ENCODE peak calls at places on chromosome 9, in five cellular contexts. D is A549; O is HEK293T; C is activated effector memory CD4-positive, alpha-beta T cell treated with anti-CD3 and anti-CD28 coated beads, Interleukin-2, amount 50 U/mL, for 16 hours; F is glutamatergic neuron. T is an unnamed sample.
A peak's percentile ranks its signal among the peaks of the same experiment; 100 is the strongest.

GRCh38 chr9:92501671-92502393 is 19.5 kb upstream of the ASPN start:
- DNase-seq in D (peak; percentile 65), O (peak; percentile 58), C (no peak), F (peak; percentile 26), T (peak; percentile 37)

GRCh38 chr9:88179080-88179521 is 40.8 kb upstream of the SPATA31C2 start:
- DNase-seq in D (no peak), O (no peak), C (no peak), F (no peak), T (no peak)

GRCh38 chr9:117547321-117547720 is 132.5 kb upstream of the ASTN2 start:
- DNase-seq in D (no peak), O (no peak), C (no peak), F (no peak), T (no peak)

GRCh38 chr9:78973906-78974305 is 597.9 kb upstream of the TLE4 start:
- DNase-seq in D (peak; percentile 63), O (no peak), C (no peak), F (no peak), T (no peak)

GRCh38 chr9:89527084-89527483 is 29.2 kb upstream of the SEMA4D start:
- DNase-seq in D (no peak), O (no peak), C (peak; percentile 57), F (no peak), T (no peak)

GRCh38 chr9:38298503-38298902 is 94.0 kb upstream of the ALDH1B1 start:
- DNase-seq in D (no peak), O (no peak), C (no peak), F (peak; percentile 53), T (no peak)

GRCh38 chr9:136847827-136848392 is 1.3 kb upstream of the PHPT1 start:
- DNase-seq in D (peak; percentile 91), O (peak; percentile 60), C (peak; percentile 90), F (peak; percentile 87), T (peak; percentile 84)

GRCh38 chr9:124197177-124198095 is 60.3 kb upstream of the NEK6 start:
- DNase-seq in D (no peak), O (no peak), C (peak; percentile 50), F (no peak), T (no peak)

GRCh38 chr9:127175764-127176163 is 53.3 kb upstream of the ANGPTL2 start:
- DNase-seq in D (no peak), O (no peak), C (peak; percentile 27), F (peak; percentile 9), T (no peak)

GRCh38 chr9:20775683-20776082 is 91.6 kb downstream of the FOCAD start:
- DNase-seq in D (no peak), O (no peak), C (no peak), F (no peak), T (no peak)

GRCh38 chr9:132622144-132622543 is 39.7 kb downstream of the BARHL1 start:
- DNase-seq in D (no peak), O (no peak), C (no peak), F (peak; percentile 39), T (no peak)

GRCh38 chr9:88075966-88076285 is 62.3 kb downstream of the SPATA31C2 start:
- DNase-seq in D (no peak), O (no peak), C (no peak), F (no peak), T (no peak)

GRCh38 chr9:94874316-94874715 is 147.8 kb downstream of the AOPEP start:
- DNase-seq in D (no peak), O (no peak), C (no peak), F (no peak), T (no peak)

GRCh38 chr9:98357921-98358535 is 102.6 kb upstream of the TBC1D2 start:
- DNase-seq in D (peak; percentile 20), O (no peak), C (no peak), F (no peak), T (no peak)

T was measured in SK-N-SH.